ENCODE peak calls at places on chromosomes 2 and 18, in four cellular contexts. O is stromal cell of bone marrow, N is cardiac fibroblast, U is mesothelial cell of epicardium. Y is an unnamed sample.

GRCh38 chr2:105708697-105709096 is 36.0 kb upstream of the NCK2 start:
- DNase-seq in O (no peak), N (no peak), U (no peak), Y (no peak)

GRCh38 chr18:48475635-48476549 is 62.9 kb upstream of the CTIF start:
- DNase-seq in O (peak; percentile 65), N (peak; percentile 89), U (no peak), Y (no peak)

GRCh38 chr2:223101340-223102039 is 49.5 kb downstream of the KCNE4 start:
- DNase-seq in O (no peak), N (peak; percentile 68), U (no peak), Y (no peak)

GRCh38 chr2:26407517-26407916 is 5.8 kb downstream of the DRC1 start:
- DNase-seq in O (no peak), N (no peak), U (no peak), Y (no peak)

GRCh38 chr2:156021326-156022040 is 311.0 kb downstream of the NR4A2 start:
- DNase-seq in O (no peak), N (no peak), U (no peak), Y (no peak)

GRCh38 chr2:173966274-173967098 is 1.3 kb upstream of the SP3 start:
- DNase-seq in O (no peak), N (peak; percentile 9), U (no peak), Y (no peak)

GRCh38 chr18:8912348-8913057 is 190.0 kb upstream of the NDUFV2 start:
- DNase-seq in O (no peak), N (no peak), U (no peak), Y (no peak)

GRCh38 chr18:11987527-11987926 is 6.2 kb downstream of the IMPA2 start:
- DNase-seq in O (peak; percentile 46), N (peak; percentile 43), U (no peak), Y (no peak)

GRCh38 chr2:241244368-241244767 is 55.9 kb downstream of the ANO7 start:
- DNase-seq in O (no peak), N (no peak), U (no peak), Y (no peak)

GRCh38 chr2:10762651-10763460 is 41.4 kb downstream of the ATP6V1C2 start:
- DNase-seq in O (no peak), N (peak; percentile 51), U (no peak), Y (no peak)

GRCh38 chr2:158391876-158392275 is 64.7 kb downstream of the CCDC148 start:
- DNase-seq in O (no peak), N (peak; percentile 58), U (no peak), Y (no peak)

GRCh38 chr2:236971131-236971850 is 114.4 kb upstream of the COPS8 start:
- DNase-seq in O (no peak), N (no peak), U (no peak), Y (no peak)

GRCh38 chr2:174787485-174788205 is 23.4 kb upstream of the CHRNA1 start:
- DNase-seq in O (peak; percentile 84), N (peak; percentile 86), U (no peak), Y (no peak)

GRCh38 chr2:202035089-202035940 is 1.7 kb downstream of the FZD7 start:
- DNase-seq in O (peak; percentile 62), N (peak; percentile 22), U (peak; percentile 28), Y (no peak)

GRCh38 chr18:29652797-29653196 is 1389.7 kb downstream of the DSC3 start:
- DNase-seq in O (no peak), N (no peak), U (no peak), Y (no peak)

GRCh38 chr2:134367915-134368911 is 114.3 kb downstream of the MGAT5 start:
- DNase-seq in O (no peak), N (no peak), U (no peak), Y (no peak)

GRCh38 chr2:121810959-121811853 is 55.8 kb downstream of the TSN start:
- DNase-seq in O (peak; percentile 38), N (peak; percentile 81), U (peak; percentile 34), Y (no peak)

GRCh38 chr18:55847960-55848359 is 260.0 kb upstream of the TCF4 start:
- DNase-seq in O (no peak), N (no peak), U (no peak), Y (no peak)

GRCh38 chr2:226002438-226002837 is 602.9 kb downstream of the NYAP2 start:
- DNase-seq in O (peak; percentile 85), N (peak; percentile 97), U (no peak), Y (no peak)

GRCh38 chr2:145283131-145283530 is 763.2 kb upstream of the ZEB2 start:
- DNase-seq in O (no peak), N (no peak), U (no peak), Y (no peak)

GRCh38 chr18:63000839-63001238 is 285.5 kb downstream of the PHLPP1 start:
- DNase-seq in O (no peak), N (no peak), U (no peak), Y (no peak)

GRCh38 chr2:143128681-143129580 is at the start of gene ARHGAP15:
- DNase-seq in O (no peak), N (no peak), U (no peak), Y (no peak)

GRCh38 chr2:65067806-65068553 is 11.8 kb downstream of the CEP68 start:
- DNase-seq in O (no peak), N (no peak), U (no peak), Y (no peak)

GRCh38 chr2:136703214-136703613 is 62.1 kb upstream of the THSD7B start:
- DNase-seq in O (no peak), N (no peak), U (no peak), Y (no peak)

Y was measured in omental fat pad.